ENCODE peak calls at places on chromosomes 6 and 20, in six cellular contexts. E, R, Q, Y, A and I are unnamed samples. For H3K4me1, the result is how much of the 10 kb centered on the place peaks cover.

GRCh38 chr6:10747251-10747972 is at the start of gene TMEM14B:
- DNase-seq in Q (peak), R (peak), E (peak), A (peak), Y (peak), I (peak)

GRCh38 chr6:61833176-61833716 is 452.8 kb downstream of the KHDRBS2 start:
- DNase-seq in R (no peak), Q (no peak), Y (no peak), A (no peak), E (no peak), I (no peak)

GRCh38 chr6:121161881-121162280 is 172.4 kb downstream of the TBC1D32 start:
- DNase-seq in E (no peak), R (no peak), A (no peak), Q (no peak), Y (no peak), I (no peak)

GRCh38 chr6:148146717-148147116 is 195.9 kb upstream of the SASH1 start:
- DNase-seq in A (no peak), Q (no peak), R (no peak), Y (peak), E (peak), I (no peak)

GRCh38 chr6:138250053-138250452 is 31.8 kb upstream of the PBOV1 start:
- DNase-seq in E (no peak), A (no peak), Y (no peak), R (no peak), Q (no peak), I (no peak)

GRCh38 chr6:89970072-89970471 is 75.8 kb downstream of the GJA10 start:
- DNase-seq in Q (no peak), A (no peak), E (no peak), R (no peak), Y (no peak), I (no peak)

GRCh38 chr6:75505426-75505825 is 11.8 kb upstream of the FILIP1 start:
- DNase-seq in R (no peak), E (no peak), Y (no peak), A (no peak), Q (no peak), I (peak)

GRCh38 chr20:54155736-54156317 is 18.0 kb downstream of the CYP24A1 start:
- DNase-seq in Q (no peak), R (no peak), Y (no peak), E (no peak), A (no peak), I (no peak)

GRCh38 chr6:75849329-75850025 is 100.4 kb downstream of the MYO6 start:
- DNase-seq in Q (no peak), Y (no peak), E (no peak), R (no peak), A (no peak), I (no peak)

GRCh38 chr20:461254-462198 is 807 bp downstream of the TBC1D20 start:
- DNase-seq in Q (no peak), A (no peak), R (no peak), Y (no peak), E (no peak), I (peak)

GRCh38 chr6:143333081-143333480 is 117.4 kb downstream of the ADAT2 start:
- DNase-seq in R (no peak), A (no peak), Y (no peak), E (no peak), Q (no peak), I (no peak)

GRCh38 chr20:54292186-54292585 is 84.3 kb downstream of the PFDN4 start:
- DNase-seq in R (no peak), Y (no peak), A (no peak), E (no peak), Q (no peak), I (no peak)

GRCh38 chr20:58647162-58647813 is 3.8 kb upstream of the STX16 start:
- DNase-seq in Y (no peak), E (no peak), R (peak), Q (no peak), A (no peak), I (no peak)

GRCh38 chr6:29131691-29132090 is 23.8 kb downstream of the OR2J3 start:
- DNase-seq in R (no peak), Q (no peak), A (no peak), Y (no peak), E (no peak), I (no peak)

GRCh38 chr6:24524801-24525200 is 30.0 kb downstream of the ALDH5A1 start:
- DNase-seq in Y (no peak), Q (peak), R (no peak), A (no peak), E (peak), I (peak)

GRCh38 chr6:79180082-79180481 is 54.4 kb downstream of the HMGN3 start:
- DNase-seq in R (no peak), Q (no peak), Y (no peak), E (no peak), A (no peak), I (no peak)

GRCh38 chr6:38482466-38482865 is 157.3 kb downstream of the BTBD9 start:
- DNase-seq in A (no peak), Y (no peak), R (no peak), E (no peak), Q (no peak), I (no peak)

GRCh38 chr20:1509237-1509636 is 18.0 kb upstream of the SIRPB2 start:
- DNase-seq in Y (no peak), A (no peak), E (peak), R (no peak), Q (peak), I (no peak)

GRCh38 chr6:33672808-33673207 is 38.7 kb downstream of the UQCC2 start:
- DNase-seq in Y (no peak), A (no peak), E (no peak), Q (peak), R (peak), I (peak)

GRCh38 chr20:1810926-1811620 is 84.1 kb upstream of the SIRPA start:
- DNase-seq in Q (peak), E (no peak), A (no peak), R (no peak), Y (no peak), I (peak)

GRCh38 chr6:28981833-28982475 is 23.2 kb downstream of the ZNF311 start:
- DNase-seq in E (peak), R (peak), A (peak), Y (no peak), Q (peak), I (no peak)

GRCh38 chr20:45771182-45771759 is 20.4 kb downstream of the WFDC3 start:
- DNase-seq in Y (peak), Q (peak), R (peak), E (peak), A (peak), I (peak)

GRCh38 chr6:158069800-158070195 is 88.1 kb downstream of the SYNJ2 start:
- DNase-seq in E (no peak), R (no peak), Y (no peak), A (no peak), Q (no peak), I (no peak)

DNA sequence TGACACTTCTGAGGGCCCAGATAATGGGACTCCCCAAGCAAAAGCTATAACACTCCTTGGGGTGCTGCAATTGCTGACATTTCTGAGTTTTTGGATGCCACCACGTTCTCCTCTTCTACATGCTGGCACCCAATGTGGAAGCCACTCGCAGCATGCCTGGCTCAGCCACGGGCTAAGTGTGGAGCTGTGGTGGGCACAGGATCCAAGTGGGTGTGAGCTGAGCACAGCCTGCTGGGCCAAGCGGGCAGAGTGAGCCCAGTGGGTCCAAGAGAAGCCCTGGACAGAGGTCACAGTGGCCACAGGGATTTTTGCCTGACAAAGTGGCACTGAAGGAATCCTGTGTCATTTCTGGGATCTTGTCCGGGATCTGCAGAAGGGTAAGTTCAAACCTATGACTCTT is 213.2 kb downstream of the C6orf118 start:
- DNase-seq in A (no peak), Y (no peak), E (no peak), R (no peak), Q (no peak), I (no peak)
- H3K4me1 ChIP-seq in A (under half), Y (under half), E (under half), R (under half), Q (under half), I (under half)

DNA sequence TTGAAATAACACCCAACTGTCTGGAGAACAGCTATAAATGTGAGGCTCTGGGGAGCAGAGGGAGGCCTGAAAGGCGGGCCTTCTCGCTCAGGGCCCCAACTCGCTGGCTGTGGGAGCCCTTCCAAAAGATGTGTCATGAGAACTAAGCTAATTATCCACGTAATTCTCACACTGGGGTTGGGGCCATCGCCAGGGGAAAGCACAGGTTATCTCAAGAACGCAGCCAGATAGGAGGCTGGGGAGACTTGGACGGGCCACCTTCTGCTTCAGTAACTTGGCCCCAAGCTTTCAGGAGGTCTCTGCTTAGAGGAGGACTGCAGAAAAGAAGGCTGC is 1.6 kb downstream of the PXDC1 start:
- DNase-seq in R (peak), Y (no peak), A (no peak), E (no peak), Q (peak), I (no peak)
- H3K4me3 ChIP-seq in R (no peak), Y (peak), A (no peak), E (peak), Q (peak), I (peak)

DNA sequence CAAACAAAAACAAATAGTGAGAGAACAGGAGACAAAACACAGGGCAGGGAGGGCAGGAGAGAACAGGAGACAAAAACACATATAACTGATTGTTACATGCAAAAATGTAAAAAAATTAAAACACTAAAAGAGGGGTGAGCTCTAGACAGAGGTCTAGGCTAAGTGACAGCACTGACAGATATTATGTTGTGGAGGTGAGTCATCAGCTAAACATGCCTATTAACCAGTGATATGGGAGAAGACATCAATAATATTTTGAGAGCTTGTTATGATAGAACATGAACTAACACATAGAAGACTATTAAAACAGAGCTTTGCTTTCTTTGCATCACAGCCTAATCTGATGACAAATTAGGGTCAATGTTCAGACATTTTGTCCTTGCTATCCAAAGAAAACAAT is 972.7 kb downstream of the PRIM2 start:
- DNase-seq in A (no peak), R (no peak), Y (no peak), Q (no peak), E (no peak), I (no peak)
- TF ChIP-seq ZNF274 in A (no peak), R (no peak), Y (no peak), Q (no peak), E (no peak), I (no peak)

GRCh38 chr6:159972506-159973268 is 3.8 kb downstream of the IGF2R start:
- DNase-seq in A (no peak), Y (no peak), Q (no peak), E (no peak), R (no peak), I (no peak)

GRCh38 chr6:159970659-159971063 is 1.8 kb downstream of the IGF2R start:
- DNase-seq in E (no peak), R (no peak), Y (no peak), A (no peak), Q (no peak), I (no peak)

GRCh38 chr6:159969921-159970320 is 1.0 kb downstream of the IGF2R start:
- DNase-seq in Y (no peak), A (no peak), R (no peak), Q (peak), E (peak), I (no peak)

GRCh38 chr6:159973406-159973805 is 4.5 kb downstream of the IGF2R start:
- DNase-seq in Q (no peak), E (no peak), Y (no peak), A (no peak), R (no peak), I (no peak)

GRCh38 chr6:159971341-159972178 is 2.7 kb downstream of the IGF2R start:
- DNase-seq in Y (no peak), Q (no peak), A (no peak), E (no peak), R (no peak), I (no peak)
- H3K4me1 ChIP-seq in Y (under half), Q (half or more), A (under half), E (under half), R (under half), I (under half)

GRCh38 chr6:125749864-125750691 is 646 bp downstream of the HEY2 start:
- DNase-seq in Q (no peak), A (no peak), Y (no peak), E (no peak), R (peak), I (no peak)

GRCh38 chr6:125750692-125751333 is 1.4 kb downstream of the HEY2 start:
- DNase-seq in Q (no peak), E (no peak), Y (no peak), R (no peak), A (no peak), I (no peak)

GRCh38 chr6:125753218-125753936 is 3.9 kb downstream of the HEY2 start:
- DNase-seq in A (no peak), E (peak), Q (peak), R (no peak), Y (no peak), I (no peak)

GRCh38 chr6:125752773-125753172 is 3.3 kb downstream of the HEY2 start:
- DNase-seq in R (no peak), Y (no peak), Q (no peak), E (no peak), A (no peak), I (no peak)

GRCh38 chr6:125751334-125751916 is 2.0 kb downstream of the HEY2 start:
- DNase-seq in Y (no peak), Q (no peak), E (no peak), A (no peak), R (no peak), I (no peak)
- H3K4me3 ChIP-seq in Y (peak), Q (no peak), E (no peak), A (no peak), R (no peak), I (no peak)

DNA sequence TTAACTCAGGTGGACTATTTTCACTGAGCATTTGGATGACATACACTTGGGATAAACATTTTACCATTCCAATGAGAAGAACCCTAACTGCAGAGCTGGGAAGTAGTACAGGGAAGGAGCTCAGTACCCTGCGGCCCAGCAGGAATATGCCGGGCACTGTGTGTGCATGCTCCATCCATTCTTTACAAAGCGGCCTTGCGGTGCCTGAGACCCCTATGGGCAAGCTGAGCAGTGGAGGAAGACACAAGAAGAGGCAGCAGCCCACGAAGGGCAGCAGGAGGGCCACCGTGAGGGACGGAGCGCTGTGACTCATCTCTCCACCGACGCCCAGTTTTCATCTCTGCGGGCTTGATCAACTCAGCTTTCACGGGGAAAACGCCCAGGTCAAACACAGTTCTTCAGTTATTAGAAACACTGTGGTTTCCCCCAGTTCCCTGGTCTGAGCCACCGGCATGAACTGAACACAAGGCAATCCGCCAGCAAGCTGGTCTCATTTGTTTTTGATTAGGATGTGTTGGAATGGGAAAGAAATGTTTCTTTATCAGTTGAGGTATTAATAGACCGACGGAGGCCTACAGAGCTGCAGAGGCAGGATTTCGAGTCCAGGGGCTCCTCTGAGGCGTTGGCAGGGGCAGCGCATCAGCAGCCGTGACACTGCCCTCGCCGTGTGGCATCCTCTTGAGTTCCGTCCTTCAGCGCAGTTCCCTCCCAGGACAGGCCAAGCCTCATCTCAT is 44.9 kb downstream of the IRF4 start:
- DNase-seq in Y (no peak), E (peak), Q (no peak), R (no peak), A (no peak), I (no peak)
- TF ChIP-seq ZNF274 in Y (no peak), E (no peak), Q (no peak), R (no peak), A (no peak), I (no peak)